ENCODE peak calls at places on chromosomes 7 and 10, in six cellular contexts. K is H1, W is SK-N-SH, J is K562, O is HepG2, V is GM12878. M is an unnamed sample.

GRCh38 chr7:947391-948210 is 6.9 kb downstream of the ADAP1 start:
- DNase-seq in J (no peak), K (no peak), O (no peak), W (peak), V (no peak), M (no peak)

GRCh38 chr10:133134411-133135115 is 25.5 kb upstream of the KNDC1 start:
- DNase-seq in V (no peak), J (no peak), W (peak), K (peak), O (no peak), M (no peak)

GRCh38 chr10:98039690-98040381 is 9.4 kb upstream of the CRTAC1 start:
- DNase-seq in J (no peak), V (no peak), K (no peak), O (no peak), W (peak), M (no peak)

GRCh38 chr7:21568762-21569161 is 25.9 kb downstream of the DNAH11 start:
- DNase-seq in O (peak), J (no peak), K (no peak), W (peak), V (no peak), M (no peak)

GRCh38 chr10:77405771-77406241 is 231.8 kb downstream of the KCNMA1 start:
- DNase-seq in W (peak), K (peak), V (no peak), O (peak), J (peak), M (no peak)

GRCh38 chr10:117492504-117492903 is 50.0 kb upstream of the EMX2 start:
- DNase-seq in O (no peak), K (no peak), V (no peak), J (no peak), W (no peak), M (no peak)

GRCh38 chr7:36894190-36894589 is 169.9 kb upstream of the AOAH start:
- DNase-seq in W (no peak), V (no peak), K (no peak), J (no peak), O (no peak), M (no peak)

GRCh38 chr10:133126431-133127290 is 33.4 kb upstream of the KNDC1 start:
- DNase-seq in W (no peak), O (no peak), K (no peak), V (no peak), J (no peak), M (no peak)

GRCh38 chr7:98990356-98990755 is 112.0 kb downstream of the TRRAP start:
- DNase-seq in W (no peak), V (no peak), K (no peak), J (no peak), O (no peak), M (no peak)

GRCh38 chr10:56585447-56586171 is 224.6 kb upstream of the ZWINT start:
- DNase-seq in K (peak), J (no peak), O (no peak), W (no peak), V (no peak), M (no peak)

GRCh38 chr7:82444220-82445049 is 858 bp upstream of the CACNA2D1 start:
- DNase-seq in K (no peak), O (no peak), J (no peak), V (no peak), W (no peak), M (no peak)

GRCh38 chr10:43237631-43238446 is 29.0 kb downstream of the RASGEF1A start:
- DNase-seq in O (no peak), W (no peak), J (no peak), V (no peak), K (no peak), M (no peak)

GRCh38 chr10:72001026-72001380 is 36.8 kb downstream of the CHST3 start:
- DNase-seq in O (no peak), K (no peak), V (no peak), J (no peak), W (peak), M (no peak)

GRCh38 chr7:156089222-156089621 is 277.0 kb upstream of the SHH start:
- DNase-seq in J (no peak), K (no peak), W (no peak), O (no peak), V (no peak), M (no peak)

GRCh38 chr10:29254123-29255046 is 34.5 kb upstream of the LYZL1 start:
- DNase-seq in K (no peak), W (peak), O (no peak), V (no peak), J (peak), M (no peak)

GRCh38 chr7:39894904-39895303 is 55.2 kb upstream of the CDK13 start:
- DNase-seq in J (no peak), V (no peak), K (peak), W (no peak), O (no peak), M (no peak)

GRCh38 chr7:99808766-99809165 is 19.0 kb upstream of the CYP3A43 start:
- DNase-seq in J (no peak), W (no peak), K (no peak), O (no peak), V (no peak), M (no peak)

GRCh38 chr10:112471878-112472487 is 25.0 kb downstream of the VTI1A start:
- DNase-seq in O (peak), W (peak), J (peak), V (peak), K (peak), M (no peak)

GRCh38 chr10:85857791-85858190 is 508.8 kb downstream of the GRID1 start:
- DNase-seq in K (no peak), V (no peak), W (no peak), J (no peak), O (no peak), M (no peak)

GRCh38 chr7:30702200-30702599 is 19.9 kb upstream of the CRHR2 start:
- DNase-seq in O (no peak), W (no peak), V (no peak), K (no peak), J (no peak), M (no peak)

GRCh38 chr10:49081532-49082275 is 33.6 kb downstream of the VSTM4 start:
- DNase-seq in W (peak), J (no peak), O (peak), V (no peak), K (peak), M (no peak)

GRCh38 chr10:47025540-47026300 is 114.5 kb downstream of the PTPN20 start:
- DNase-seq in J (no peak), O (no peak), V (no peak), W (peak), K (peak), M (no peak)

GRCh38 chr7:92588561-92588960 is 1.6 kb downstream of the FAM133B start:
- DNase-seq in O (no peak), J (no peak), K (no peak), V (no peak), W (no peak), M (no peak)

GRCh38 chr7:113504142-113504541 is 385.8 kb upstream of the SMIM30 start:
- DNase-seq in W (no peak), J (no peak), O (no peak), V (no peak), K (no peak), M (no peak)

GRCh38 chr10:54064215-54064614 is 736.8 kb downstream of the PCDH15 start:
- DNase-seq in V (no peak), W (no peak), J (no peak), K (no peak), O (no peak), M (no peak)

GRCh38 chr7:5420841-5421625 is 2.6 kb downstream of the TNRC18 start:
- DNase-seq in K (peak), W (peak), J (peak), V (no peak), O (no peak), M (no peak)

GRCh38 chr10:11447571-11447970 is 163.9 kb downstream of the USP6NL start:
- DNase-seq in K (no peak), V (no peak), J (no peak), W (no peak), O (no peak), M (no peak)

GRCh38 chr10:75244487-75245353 is 9.0 kb upstream of the COMTD1 start:
- DNase-seq in W (no peak), J (no peak), K (no peak), V (no peak), O (no peak), M (no peak)

GRCh38 chr7:92707435-92707834 is 117.2 kb upstream of the FAM133B start:
- DNase-seq in O (no peak), W (no peak), V (no peak), J (no peak), K (no peak), M (no peak)

GRCh38 chr10:14523286-14523685 is 192.6 kb upstream of the FRMD4A start:
- DNase-seq in J (no peak), W (no peak), K (no peak), V (no peak), O (no peak), M (no peak)

GRCh38 chr7:50595538-50596102 is 30.4 kb upstream of the DDC start:
- DNase-seq in V (no peak), W (peak), J (peak), K (no peak), O (peak), M (no peak)

GRCh38 chr10:119090968-119091367 is 10.4 kb upstream of the EIF3A start:
- DNase-seq in J (peak), V (no peak), K (no peak), W (no peak), O (no peak), M (no peak)

GRCh38 chr7:154576604-154577003 is 426.3 kb downstream of the PAXIP1 start:
- DNase-seq in V (no peak), K (no peak), J (no peak), W (no peak), O (no peak), M (no peak)

GRCh38 chr7:47669178-47669878 is 87.4 kb upstream of the TNS3 start:
- DNase-seq in V (peak), J (no peak), K (no peak), O (peak), W (no peak), M (peak)

GRCh38 chr10:33460461-33461294 is 126.2 kb upstream of the NRP1 start:
- DNase-seq in J (no peak), W (no peak), K (no peak), V (no peak), O (no peak), M (no peak)

GRCh38 chr7:155258233-155258575 is 39.5 kb upstream of the INSIG1 start:
- DNase-seq in O (no peak), V (no peak), K (no peak), W (no peak), J (no peak), M (no peak)

GRCh38 chr7:111436608-111437007 is 125.7 kb downstream of the IMMP2L start:
- DNase-seq in O (no peak), W (no peak), J (no peak), K (no peak), V (no peak), M (no peak)

GRCh38 chr7:107501593-107501992 is 31.7 kb downstream of the GPR22 start:
- DNase-seq in O (peak), V (no peak), K (no peak), J (peak), W (peak), M (no peak)

GRCh38 chr10:111261066-111261465 is 184.2 kb downstream of the ADRA2A start:
- DNase-seq in W (no peak), O (no peak), J (no peak), V (no peak), K (no peak), M (no peak)

GRCh38 chr10:35152992-35153391 is 26.3 kb downstream of the CREM start:
- DNase-seq in K (no peak), W (no peak), O (no peak), V (no peak), J (no peak), M (no peak)
- TF ChIP-seq TAF1 in K (no peak), W (no peak), O (no peak), V (no peak), J (no peak), M (no peak)

GRCh38 chr7:26857534-26858228 is 6.7 kb downstream of the SKAP2 start:
- DNase-seq in V (no peak), W (peak), K (peak), O (no peak), J (peak), M (no peak)

GRCh38 chr7:26857170-26857533 is 7.2 kb downstream of the SKAP2 start:
- DNase-seq in W (no peak), V (no peak), J (no peak), K (no peak), O (no peak), M (no peak)

GRCh38 chr7:26858229-26858568 is 6.2 kb downstream of the SKAP2 start:
- DNase-seq in V (no peak), O (no peak), W (no peak), K (no peak), J (no peak), M (no peak)

GRCh38 chr7:26859720-26860119 is 4.7 kb downstream of the SKAP2 start:
- DNase-seq in J (no peak), V (no peak), W (no peak), O (no peak), K (no peak), M (no peak)

GRCh38 chr7:26858735-26859134 is 5.7 kb downstream of the SKAP2 start:
- DNase-seq in J (no peak), V (no peak), K (no peak), W (no peak), O (no peak), M (no peak)
- TF ChIP-seq TAF1 in J (no peak), V (no peak), K (no peak), W (no peak), O (no peak), M (no peak)

DNA sequence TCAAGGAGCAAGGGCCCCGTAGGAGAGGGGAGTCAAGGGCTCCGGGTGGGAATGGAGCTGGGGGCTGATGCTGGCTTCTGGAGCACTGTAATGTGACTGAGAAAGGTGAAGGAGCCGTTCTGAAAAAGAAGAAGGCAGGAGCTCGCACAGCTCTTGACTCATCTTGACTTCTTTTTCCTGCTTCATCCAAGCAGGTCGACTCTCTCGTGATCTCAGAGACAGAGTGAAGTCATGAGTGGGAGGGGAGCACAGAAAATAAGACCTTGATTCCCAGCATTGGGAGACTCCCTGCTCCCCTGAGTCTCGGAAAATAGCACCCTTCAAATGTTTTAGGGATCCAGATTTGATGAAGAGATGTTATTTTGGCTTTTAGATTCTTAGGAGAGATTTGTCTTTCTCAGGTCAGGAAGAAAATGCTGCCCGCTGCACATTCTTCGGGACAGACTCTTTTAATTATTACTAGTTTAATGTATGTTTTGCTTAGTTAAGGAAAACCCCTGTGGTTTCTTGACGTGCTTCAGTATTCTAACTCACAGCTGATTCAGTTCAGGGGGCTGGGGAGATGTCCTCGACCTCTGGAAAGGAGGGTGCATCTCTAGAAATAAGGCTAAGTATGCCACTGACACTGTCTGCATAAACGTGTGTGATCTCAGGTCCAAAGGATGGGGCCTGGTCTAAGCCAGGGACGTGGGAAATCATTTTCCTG is 34.1 kb downstream of the EGFR start:
- DNase-seq in O (no peak), V (no peak), J (no peak), W (no peak), K (no peak), M (no peak)
- TF ChIP-seq TAF1 in O (no peak), V (no peak), J (no peak), W (no peak), K (no peak), M (no peak)

DNA sequence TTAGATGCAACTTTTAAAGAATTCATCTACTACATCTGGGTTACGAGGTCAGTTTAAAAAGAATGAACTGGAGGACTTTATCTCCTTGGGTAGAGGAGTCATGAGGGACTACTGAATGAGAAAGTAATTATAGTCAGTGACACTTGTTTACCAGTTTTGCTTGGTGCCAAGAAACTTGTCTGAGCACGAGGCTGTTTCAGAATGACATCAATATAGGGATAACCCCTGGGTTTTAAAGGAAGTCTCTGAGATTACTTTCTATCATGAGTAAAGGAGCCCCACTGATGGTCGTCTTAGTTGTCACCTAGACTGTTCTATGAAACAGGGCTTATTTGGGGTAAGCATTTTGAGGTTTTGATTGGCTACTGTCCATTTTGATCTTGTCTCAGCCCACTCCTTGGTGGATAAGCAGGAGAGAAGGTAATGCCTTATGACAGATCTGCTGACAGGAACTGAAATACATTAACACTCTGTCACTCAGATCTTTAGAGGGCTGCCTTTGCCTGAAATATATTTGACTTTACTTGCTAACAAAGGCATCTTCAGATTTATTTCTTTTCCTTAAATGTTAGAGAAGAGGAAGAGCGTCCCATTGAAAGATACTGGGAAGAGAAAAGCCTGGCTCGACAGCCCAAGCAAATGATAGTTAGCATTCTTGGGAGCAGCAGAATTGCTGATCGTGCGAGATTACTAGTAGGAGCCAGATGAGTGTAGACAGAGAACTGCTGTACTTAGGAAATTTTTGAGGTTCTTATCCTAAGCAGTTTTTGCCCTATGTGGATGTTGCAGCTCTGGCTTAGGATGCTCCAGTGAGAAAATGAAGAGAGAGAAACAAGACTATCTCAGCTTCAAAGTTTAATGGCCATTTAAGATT is 299.2 kb upstream of the LRGUK start:
- DNase-seq in K (no peak), V (peak), O (no peak), J (no peak), W (no peak), M (no peak)
- TF ChIP-seq TAF1 in K (no peak), V (no peak), O (no peak), J (no peak), W (no peak), M (no peak)

GRCh38 chr10:52665821-52666220 is 106.8 kb downstream of the MBL2 start:
- DNase-seq in V (no peak), W (no peak), J (no peak), K (no peak), O (no peak), M (no peak)

GRCh38 chr10:52662255-52662654 is 110.3 kb downstream of the MBL2 start:
- DNase-seq in J (no peak), V (no peak), O (no peak), W (no peak), K (no peak), M (no peak)

GRCh38 chr10:52664629-52665028 is 108.0 kb downstream of the MBL2 start:
- DNase-seq in V (no peak), W (no peak), O (no peak), J (no peak), K (no peak), M (no peak)

GRCh38 chr10:52666931-52667330 is 105.7 kb downstream of the MBL2 start:
- DNase-seq in O (no peak), W (no peak), K (no peak), V (no peak), J (no peak), M (no peak)

GRCh38 chr10:52663161-52663560 is 109.4 kb downstream of the MBL2 start:
- DNase-seq in W (no peak), K (no peak), V (no peak), J (no peak), O (no peak), M (no peak)
- TF ChIP-seq TAF1 in W (no peak), K (no peak), V (no peak), J (no peak), O (no peak), M (no peak)

M was measured in GM12891.